ENCODE peak calls at places on chromosomes 2 and 18, in four cellular contexts. C, J, Q and B are unnamed samples.

GRCh38 chr2:187917535-187917934 is 363.3 kb upstream of the TFPI start:
- DNase-seq in C (peak; percentile 61), J (no peak), Q (no peak), B (peak; percentile 7)

GRCh38 chr2:172765664-172766063 is 30.0 kb downstream of the RAPGEF4 start:
- DNase-seq in J (no peak), C (no peak), Q (no peak), B (no peak)

GRCh38 chr18:46374850-46375249 is 270.7 kb downstream of the HAUS1 start:
- DNase-seq in J (no peak), C (no peak), Q (no peak), B (no peak)

GRCh38 chr2:102145939-102146338 is 3.4 kb downstream of the IL1R1 start:
- DNase-seq in Q (no peak), C (no peak), J (no peak), B (no peak)

GRCh38 chr2:205783872-205784510 is 101.7 kb downstream of the NRP2 start:
- DNase-seq in Q (no peak), C (no peak), J (no peak), B (no peak)

GRCh38 chr2:883260-884026 is 67.2 kb upstream of the SNTG2 start:
- DNase-seq in Q (no peak), J (no peak), C (no peak), B (no peak)

GRCh38 chr2:39508243-39508642 is 71.2 kb upstream of the MAP4K3 start:
- DNase-seq in J (no peak), Q (no peak), C (peak; percentile 88), B (peak; percentile 61)

GRCh38 chr2:72325592-72326422 is 178.1 kb upstream of the CYP26B1 start:
- DNase-seq in J (no peak), C (peak; percentile 1), Q (no peak), B (no peak)

GRCh38 chr2:75481041-75481836 is 79.5 kb downstream of the EVA1A start:
- DNase-seq in J (no peak), C (peak; percentile 41), Q (no peak), B (no peak)

GRCh38 chr18:398866-399637 is 101.4 kb downstream of the COLEC12 start:
- DNase-seq in Q (no peak), J (no peak), C (no peak), B (no peak)

GRCh38 chr2:170703776-170704476 is 11.2 kb upstream of the SP5 start:
- DNase-seq in J (no peak), C (no peak), Q (no peak), B (no peak)

GRCh38 chr18:43965691-43966090 is 688.4 kb upstream of the SYT4 start:
- DNase-seq in Q (no peak), C (peak; percentile 1), J (no peak), B (no peak)

GRCh38 chr18:48007955-48008701 is 77.7 kb upstream of the SMAD2 start:
- DNase-seq in C (no peak), Q (peak; percentile 68), J (peak; percentile 40), B (no peak)

GRCh38 chr2:126858436-126858835 is 40.3 kb upstream of the TEX51 start:
- DNase-seq in Q (no peak), J (no peak), C (no peak), B (no peak)

GRCh38 chr18:49164738-49165137 is 214.0 kb upstream of the SMAD7 start:
- DNase-seq in C (no peak), Q (no peak), J (no peak), B (no peak)

GRCh38 chr2:15159751-15160177 is 401.4 kb downstream of the NBAS start:
- DNase-seq in C (peak; percentile 66), J (no peak), Q (no peak), B (peak; percentile 23)

GRCh38 chr2:181430406-181431199 is 26.6 kb upstream of the ITGA4 start:
- DNase-seq in C (peak; percentile 2), Q (no peak), J (no peak), B (no peak)

GRCh38 chr18:53586923-53587322 is 637.5 kb downstream of the MBD2 start:
- DNase-seq in Q (no peak), J (no peak), C (no peak), B (no peak)

GRCh38 chr2:2768476-2768875 is 437.4 kb upstream of the MYT1L start:
- DNase-seq in J (no peak), Q (no peak), C (no peak), B (no peak)

GRCh38 chr2:240962371-240963064 is 35.9 kb upstream of the SNED1 start:
- DNase-seq in C (no peak), J (peak; percentile 9), Q (no peak), B (no peak)

GRCh38 chr18:59040770-59041148 is 98.9 kb upstream of the SEC11C start:
- DNase-seq in C (no peak), Q (no peak), J (no peak), B (no peak)

GRCh38 chr2:222572761-222573174 is 83.1 kb downstream of the FARSB start:
- DNase-seq in C (peak; percentile 62), J (no peak), Q (no peak), B (peak; percentile 15)

GRCh38 chr18:31680836-31681568 is 3.4 kb downstream of the B4GALT6 start:
- DNase-seq in Q (no peak), J (no peak), C (no peak), B (no peak)

GRCh38 chr2:61343141-61343540 is 127.7 kb downstream of the USP34 start:
- DNase-seq in Q (no peak), C (no peak), J (no peak), B (no peak)

GRCh38 chr2:230413465-230413864 is 2.5 kb upstream of the SP100 start:
- DNase-seq in C (no peak), Q (no peak), J (no peak), B (no peak)

GRCh38 chr2:206477296-206477695 is 34.0 kb downstream of the ADAM23 start:
- DNase-seq in J (no peak), Q (no peak), C (peak; percentile 58), B (no peak)

GRCh38 chr2:44578401-44579135 is 216.8 kb downstream of the CAMKMT start:
- DNase-seq in J (no peak), Q (no peak), C (peak; percentile 56), B (peak; percentile 6)

GRCh38 chr2:128314026-128314347 is 4.7 kb downstream of the HS6ST1 start:
- DNase-seq in J (peak; percentile 7), Q (no peak), C (no peak), B (no peak)

GRCh38 chr2:128311755-128312341 is 6.8 kb downstream of the HS6ST1 start:
- DNase-seq in Q (peak; percentile 21), J (peak; percentile 8), C (no peak), B (no peak)

GRCh38 chr2:128312411-128312810 is 6.3 kb downstream of the HS6ST1 start:
- DNase-seq in C (no peak), Q (no peak), J (peak; percentile 4), B (no peak)

GRCh38 chr2:128314348-128315121 is 4.1 kb downstream of the HS6ST1 start:
- DNase-seq in J (peak; percentile 7), Q (no peak), C (no peak), B (no peak)

GRCh38 chr2:128313076-128313836 is 5.4 kb downstream of the HS6ST1 start:
- DNase-seq in Q (no peak), C (peak; percentile 63), J (peak; percentile 7), B (no peak)
- TF ChIP-seq CTCF in Q (no peak), C (peak; percentile 66), J (no peak), B (peak; percentile 67)

DNA sequence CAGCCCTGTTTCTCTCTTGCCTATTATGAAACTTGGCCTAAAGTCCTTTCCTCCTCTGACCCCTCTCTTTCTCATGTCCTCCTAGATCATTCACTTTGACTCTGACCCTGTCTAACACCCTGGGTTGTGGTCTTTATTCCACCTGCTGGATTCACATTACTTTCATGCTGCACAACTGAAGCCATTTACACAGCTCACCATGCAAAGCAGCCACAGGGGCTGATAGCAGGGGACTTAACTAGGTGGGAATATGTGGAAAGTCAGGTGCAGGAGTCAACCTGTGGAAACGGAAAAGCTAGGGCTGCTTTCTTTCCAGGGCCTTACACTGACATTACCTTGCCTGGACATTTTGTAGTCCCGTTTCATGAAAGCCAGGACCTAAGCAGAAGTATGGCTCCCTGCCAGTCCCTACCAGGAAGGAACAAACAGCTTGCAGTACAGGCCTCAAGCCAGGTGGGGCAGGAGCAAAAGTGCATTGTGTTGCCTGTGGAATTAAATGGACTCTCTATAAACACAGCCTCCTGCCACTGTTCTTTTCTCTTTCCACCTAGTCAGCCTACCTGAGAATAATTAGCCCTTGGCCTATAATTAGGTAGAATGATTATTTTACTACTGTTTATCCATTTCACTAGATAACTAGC is 11.8 kb downstream of the MAPRE3 start:
- DNase-seq in Q (peak; percentile 62), J (peak; percentile 13), C (peak; percentile 36), B (no peak)
- H3K27ac ChIP-seq in Q (peak overlapping the region; percentile 70), J (no peak overlapping the region), C (no peak overlapping the region), B (no peak overlapping the region)

GRCh38 chr2:46298522-46299351 is 1.5 kb downstream of the EPAS1 start:
- DNase-seq in C (peak; percentile 47), Q (peak; percentile 55), J (peak; percentile 17), B (no peak)
- TF ChIP-seq CTCF in C (peak; percentile 38), Q (peak; percentile 22), J (no peak), B (peak; percentile 32)

GRCh38 chr2:207481924-207482323 is 47.8 kb upstream of the CREB1 start:
- DNase-seq in C (no peak), J (no peak), Q (no peak), B (no peak)
- H3K27ac ChIP-seq in C (peak overlapping the region; percentile 35), J (no peak overlapping the region), Q (no peak overlapping the region), B (peak overlapping the region; percentile 22)

GRCh38 chr2:112579280-112579679 is 5.1 kb upstream of the CHCHD5 start:
- DNase-seq in Q (no peak), J (no peak), C (peak; percentile 92), B (peak; percentile 72)
- TF ChIP-seq CTCF in Q (no peak), J (no peak), C (peak; percentile 34), B (peak; percentile 32)

GRCh38 chr2:197058777-197059176 is 132.3 kb upstream of the PGAP1 start:
- DNase-seq in C (no peak), Q (no peak), J (no peak), B (no peak)
- H3K27ac ChIP-seq in C (no peak overlapping the region), Q (no peak overlapping the region), J (no peak overlapping the region), B (no peak overlapping the region)

GRCh38 chr18:34867520-34867919 is 157.4 kb downstream of the DTNA start:
- DNase-seq in Q (no peak), J (no peak), C (no peak), B (no peak)

GRCh38 chr18:34864836-34865497 is 154.9 kb downstream of the DTNA start:
- DNase-seq in Q (no peak), C (no peak), J (no peak), B (no peak)

GRCh38 chr18:34870916-34871315 is 160.8 kb downstream of the DTNA start:
- DNase-seq in J (no peak), C (no peak), Q (no peak), B (no peak)

GRCh38 chr18:34866310-34866709 is 156.2 kb downstream of the DTNA start:
- DNase-seq in C (no peak), Q (no peak), J (no peak), B (no peak)

GRCh38 chr18:34866739-34867138 is 156.6 kb downstream of the DTNA start:
- DNase-seq in J (no peak), Q (no peak), C (peak; percentile 30), B (no peak)
- TF ChIP-seq CTCF in J (peak; percentile 65), Q (peak; percentile 51), C (peak; percentile 57), B (peak; percentile 76)